ENCODE peak calls at places on chromosomes 4 and X, in six cellular contexts. O is endothelial cell of umbilical vein, D is HCT116, V is HepG2, Z is K562, A is H1. P is an unnamed sample.

GRCh38 chr4:183936574-183937335 is 31.6 kb downstream of the STOX2 start:
- DNase-seq in O (no peak), D (no peak), V (no peak), Z (no peak), A (no peak), P (no peak)

GRCh38 chrX:48465336-48465933 is 4.6 kb downstream of the SLC38A5 start:
- DNase-seq in O (no peak), D (no peak), V (no peak), Z (no peak), A (no peak), P (no peak)

GRCh38 chrX:96770315-96770714 is 85.7 kb downstream of the DIAPH2 start:
- DNase-seq in O (peak), D (no peak), V (peak), Z (peak), A (no peak), P (no peak)

GRCh38 chr4:120611092-120611491 is 311.4 kb downstream of the PRDM5 start:
- DNase-seq in O (no peak), D (no peak), V (no peak), Z (no peak), A (no peak), P (no peak)

GRCh38 chr4:114673306-114673705 is 74.7 kb downstream of the UGT8 start:
- DNase-seq in O (no peak), D (no peak), V (no peak), Z (no peak), A (no peak), P (no peak)

GRCh38 chr4:64581422-64581821 is 172.2 kb upstream of the TECRL start:
- DNase-seq in O (no peak), D (no peak), V (no peak), Z (no peak), A (no peak), P (no peak)

GRCh38 chr4:20984011-20984836 is 284.0 kb downstream of the PACRGL start:
- DNase-seq in O (peak), D (no peak), V (no peak), Z (no peak), A (peak), P (no peak)

GRCh38 chr4:6302869-6303268 is 33.2 kb downstream of the WFS1 start:
- DNase-seq in O (no peak), D (no peak), V (no peak), Z (no peak), A (no peak), P (no peak)

GRCh38 chrX:20355187-20355586 is 88.5 kb upstream of the RPS6KA3 start:
- DNase-seq in O (no peak), D (no peak), V (no peak), Z (no peak), A (no peak), P (no peak)

GRCh38 chrX:23952984-23953907 is 45.4 kb downstream of the CXorf58 start:
- DNase-seq in O (peak), D (no peak), V (no peak), Z (peak), A (no peak), P (no peak)

GRCh38 chr4:80011636-80012236 is 61.3 kb downstream of the ANTXR2 start:
- DNase-seq in O (peak), D (no peak), V (no peak), Z (no peak), A (no peak), P (no peak)

GRCh38 chr4:107299646-107300045 is 263.5 kb upstream of the DKK2 start:
- DNase-seq in O (no peak), D (no peak), V (no peak), Z (no peak), A (no peak), P (no peak)

GRCh38 chr4:37590016-37590415 is 96.2 kb downstream of the RELL1 start:
- DNase-seq in O (no peak), D (no peak), V (no peak), Z (no peak), A (no peak), P (no peak)

GRCh38 chr4:37586194-37586593 is 100.0 kb downstream of the RELL1 start:
- DNase-seq in O (no peak), D (no peak), V (no peak), Z (no peak), A (no peak), P (no peak)

GRCh38 chr4:37588150-37588549 is 98.0 kb downstream of the RELL1 start:
- DNase-seq in O (no peak), D (no peak), V (no peak), Z (no peak), A (no peak), P (no peak)

GRCh38 chr4:37584530-37585060 is 101.6 kb downstream of the RELL1 start:
- DNase-seq in O (no peak), D (no peak), V (no peak), Z (no peak), A (no peak), P (no peak)

GRCh38 chr4:37584087-37584486 is 102.1 kb downstream of the RELL1 start:
- DNase-seq in O (no peak), D (no peak), V (peak), Z (no peak), A (no peak), P (no peak)
- TF ChIP-seq POLR2AphosphoS5 in O (no peak), D (no peak), V (no peak), Z (no peak), A (no peak), P (no peak)

DNA sequence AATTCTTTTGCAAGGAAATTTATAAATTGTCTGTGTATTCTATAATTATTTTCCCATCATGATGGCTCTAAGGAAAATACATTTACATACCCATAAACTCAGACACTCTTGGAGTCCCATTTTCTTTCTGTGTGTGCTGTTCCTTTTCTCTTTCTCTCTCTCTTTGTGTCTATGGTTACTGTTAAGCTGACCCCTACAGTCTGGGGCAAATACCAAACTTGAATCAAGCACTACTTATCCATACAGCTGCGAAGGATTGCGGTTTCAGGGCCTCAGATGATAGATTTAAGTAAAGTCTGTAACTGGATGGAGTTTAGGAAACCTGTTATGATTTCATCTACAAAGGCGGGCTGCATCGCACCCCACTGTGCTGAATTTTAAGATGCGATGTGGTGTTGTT is 150.2 kb downstream of the SHROOM3 start:
- DNase-seq in O (no peak), D (no peak), V (no peak), Z (no peak), A (no peak), P (no peak)
- H3K9ac ChIP-seq in O (no peak), D (peak), V (no peak), Z (no peak), A (no peak), P (no peak)

GRCh38 chrX:25015486-25016360 is at the start of gene ARX:
- DNase-seq in O (peak), D (peak), V (peak), Z (peak), A (peak), P (no peak)

GRCh38 chrX:25014366-25014838 is 1.4 kb downstream of the ARX start:
- DNase-seq in O (no peak), D (no peak), V (no peak), Z (no peak), A (no peak), P (no peak)

GRCh38 chrX:25012433-25012735 is 3.4 kb downstream of the ARX start:
- DNase-seq in O (no peak), D (no peak), V (no peak), Z (no peak), A (no peak), P (no peak)

GRCh38 chrX:25012793-25013592 is 2.8 kb downstream of the ARX start:
- DNase-seq in O (no peak), D (no peak), V (no peak), Z (no peak), A (no peak), P (no peak)

GRCh38 chrX:25013593-25014365 is 2.0 kb downstream of the ARX start:
- DNase-seq in O (no peak), D (no peak), V (no peak), Z (peak), A (no peak), P (no peak)
- TF ChIP-seq EZH2 in O (no peak), D (no peak), V (no peak), Z (no peak), A (no peak), P (no peak)

DNA sequence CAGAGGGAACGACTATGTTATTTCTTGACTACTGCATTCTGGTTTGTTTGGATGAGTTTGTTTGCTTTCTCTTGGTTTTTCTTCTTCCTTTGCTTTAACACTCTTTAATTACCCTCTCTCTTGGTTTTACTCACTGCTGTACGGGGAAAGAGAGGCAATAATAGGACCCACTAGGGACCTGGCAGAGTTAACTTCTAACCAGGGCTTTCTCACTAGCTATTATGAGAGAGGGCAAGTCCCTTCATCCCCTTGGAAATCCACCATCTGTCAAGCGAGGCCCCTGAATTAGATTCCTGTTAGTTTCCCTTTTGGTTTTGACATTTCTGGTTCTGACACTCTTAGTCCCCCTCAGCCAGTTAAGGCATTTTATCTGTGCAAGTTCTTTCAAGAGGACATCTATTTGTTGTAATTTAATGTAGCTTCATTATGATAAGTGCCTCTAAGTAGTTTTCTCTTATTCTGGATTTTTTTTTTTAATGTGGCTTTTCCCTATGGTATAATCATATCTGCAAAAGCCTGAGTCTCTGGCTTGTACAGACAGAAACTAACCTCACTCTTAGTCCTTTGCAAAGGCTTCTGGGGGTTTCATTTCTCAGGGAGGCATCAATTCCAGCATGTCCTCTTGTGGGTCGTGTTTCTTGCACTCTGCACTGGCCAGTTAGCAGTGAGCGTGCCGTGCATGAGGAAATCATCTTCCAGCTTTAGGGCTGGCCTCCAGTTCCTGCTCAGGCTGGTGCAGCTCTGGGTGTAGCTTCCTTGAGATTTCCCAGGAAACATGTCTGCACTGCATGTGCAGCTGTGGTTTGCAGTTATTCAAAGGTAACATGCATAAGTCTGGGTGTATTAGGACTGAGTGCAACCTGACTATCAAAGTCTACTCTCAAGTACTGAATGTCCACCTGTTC is 221.3 kb downstream of the STIM2 start:
- DNase-seq in O (no peak), D (no peak), V (no peak), Z (no peak), A (peak), P (no peak)
- TF ChIP-seq POLR2AphosphoS5 in O (no peak), D (no peak), V (no peak), Z (no peak), A (no peak), P (no peak)

DNA sequence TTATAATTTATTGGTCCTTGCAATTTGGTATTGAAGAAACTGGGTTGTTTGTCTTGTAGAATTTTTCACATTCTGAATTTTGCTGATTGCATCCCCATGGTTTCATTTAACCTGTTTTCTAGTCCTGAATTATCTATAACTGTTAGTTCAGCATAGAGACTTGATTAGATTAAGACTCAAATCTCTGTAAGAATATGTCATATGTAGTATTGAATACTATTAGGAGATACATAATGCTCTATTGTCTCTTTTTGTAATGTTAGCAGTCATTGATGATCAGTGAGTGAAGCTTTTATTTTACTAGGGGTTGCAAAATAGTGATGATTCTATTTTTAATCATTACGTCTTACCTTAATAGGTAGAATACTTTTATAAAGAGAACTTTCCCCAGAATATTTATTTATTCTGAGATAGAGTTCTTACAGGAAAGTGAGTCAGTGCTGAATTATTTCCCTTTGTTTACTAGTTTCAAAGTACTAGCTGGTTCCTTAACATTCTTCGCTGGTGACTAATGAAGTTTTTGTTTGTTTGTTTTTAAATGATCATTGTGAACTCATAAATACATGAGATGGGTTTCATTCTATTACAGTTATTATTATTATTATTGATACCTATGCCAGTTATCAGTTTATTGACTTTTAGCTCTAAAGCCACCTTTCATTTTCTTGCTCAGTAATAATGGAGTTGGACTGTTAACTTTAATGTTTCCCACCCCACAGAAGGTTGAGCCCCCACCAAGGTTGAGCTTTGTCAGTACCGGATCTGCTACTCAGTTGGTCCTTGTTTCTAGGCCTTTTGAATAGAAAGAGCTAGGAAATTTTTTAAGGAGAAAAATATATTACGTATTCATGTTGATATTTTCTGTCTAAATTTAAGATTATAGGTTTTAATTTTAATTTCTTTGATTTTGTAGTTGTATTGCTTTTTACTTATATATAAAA is 102.3 kb downstream of the LARP1B start:
- DNase-seq in O (peak), D (peak), V (peak), Z (no peak), A (no peak), P (no peak)
- H3K9ac ChIP-seq in O (peak), D (no peak), V (no peak), Z (no peak), A (no peak), P (no peak)